ENCODE peak calls at places on chromosomes 4 and X, in eight cellular contexts. B is GM23338, M is progenitor cell of endocrine pancreas, V is choroid plexus epithelial cell, I is astrocyte, L is endothelial cell, A is endodermal cell, J is omental fat pad. X is an unnamed sample.

GRCh38 chrX:21907250-21907649 is 33.3 kb upstream of the SMS start:
- DNase-seq in B (no peak), M (no peak), V (no peak), I (peak; percentile 70), L (no peak), A (no peak), J (no peak), X (no peak)

GRCh38 chr4:156790866-156791265 is 180.7 kb downstream of the PDGFC start:
- DNase-seq in B (peak; percentile 53), M (no peak), V (peak; percentile 53), I (peak; percentile 91), L (no peak), A (peak; percentile 50), J (no peak), X (no peak)

GRCh38 chrX:110734894-110735541 is 60.6 kb downstream of the CHRDL1 start:
- DNase-seq in B (peak; percentile 35), M (no peak), V (peak; percentile 51), I (peak; percentile 86), L (no peak), A (no peak), J (no peak), X (no peak)

GRCh38 chrX:48956728-48957414 is 536 bp downstream of the OTUD5 start:
- DNase-seq in B (no peak), M (no peak), V (no peak), I (no peak), L (peak; percentile 14), A (no peak), J (no peak), X (no peak)

GRCh38 chrX:129984196-129984962 is 1.9 kb downstream of the BCORL1 start:
- DNase-seq in B (peak; percentile 32), M (peak; percentile 37), V (no peak), I (no peak), L (peak; percentile 42), A (peak; percentile 68), J (no peak), X (peak; percentile 25)

GRCh38 chr4:108213723-108214122 is 45.0 kb upstream of the LEF1 start:
- DNase-seq in B (no peak), M (no peak), V (no peak), I (no peak), L (no peak), A (no peak), J (no peak), X (no peak)

GRCh38 chrX:108892501-108892900 is 156.1 kb upstream of the IRS4 start:
- DNase-seq in B (no peak), M (no peak), V (no peak), I (no peak), L (no peak), A (no peak), J (no peak), X (no peak)

GRCh38 chr4:37885496-37885895 is 5.4 kb upstream of the TBC1D1 start:
- DNase-seq in B (no peak), M (no peak), V (no peak), I (peak; percentile 41), L (no peak), A (no peak), J (no peak), X (no peak)

GRCh38 chr4:145216532-145216931 is 36.1 kb upstream of the OTUD4 start:
- DNase-seq in B (peak; percentile 33), M (no peak), V (peak; percentile 70), I (no peak), L (no peak), A (no peak), J (no peak), X (no peak)

GRCh38 chrX:123267220-123267619 is 83.1 kb downstream of the GRIA3 start:
- DNase-seq in B (no peak), M (no peak), V (peak; percentile 28), I (peak; percentile 86), L (no peak), A (no peak), J (no peak), X (no peak)

GRCh38 chrX:104430720-104431119 is 135.3 kb upstream of the IL1RAPL2 start:
- DNase-seq in B (no peak), M (no peak), V (no peak), I (no peak), L (no peak), A (no peak), J (no peak), X (no peak)

GRCh38 chrX:148309413-148309812 is 191.0 kb upstream of the AFF2 start:
- DNase-seq in B (no peak), M (no peak), V (no peak), I (no peak), L (no peak), A (no peak), J (no peak), X (no peak)

GRCh38 chrX:48601741-48602394 is 4.6 kb downstream of the WDR13 start:
- DNase-seq in B (no peak), M (no peak), V (no peak), I (no peak), L (no peak), A (no peak), J (no peak), X (no peak)

GRCh38 chr4:53234669-53235068 is 131.2 kb downstream of the SCFD2 start:
- DNase-seq in B (no peak), M (no peak), V (no peak), I (no peak), L (no peak), A (no peak), J (no peak), X (no peak)

GRCh38 chr4:8742546-8742945 is 129.1 kb downstream of the HMX1 start:
- DNase-seq in B (no peak), M (no peak), V (no peak), I (no peak), L (no peak), A (peak; percentile 20), J (no peak), X (no peak)

GRCh38 chr4:158710814-158711213 is 12.4 kb downstream of the PPID start:
- DNase-seq in B (no peak), M (no peak), V (peak; percentile 41), I (peak; percentile 4), L (no peak), A (no peak), J (no peak), X (no peak)
- TF ChIP-seq CTCF in B (peak; percentile 41), M (peak; percentile 9), V (peak; percentile 45), I (no peak), L (no peak), A (peak; percentile 35), J (no peak), X (no peak)

DNA sequence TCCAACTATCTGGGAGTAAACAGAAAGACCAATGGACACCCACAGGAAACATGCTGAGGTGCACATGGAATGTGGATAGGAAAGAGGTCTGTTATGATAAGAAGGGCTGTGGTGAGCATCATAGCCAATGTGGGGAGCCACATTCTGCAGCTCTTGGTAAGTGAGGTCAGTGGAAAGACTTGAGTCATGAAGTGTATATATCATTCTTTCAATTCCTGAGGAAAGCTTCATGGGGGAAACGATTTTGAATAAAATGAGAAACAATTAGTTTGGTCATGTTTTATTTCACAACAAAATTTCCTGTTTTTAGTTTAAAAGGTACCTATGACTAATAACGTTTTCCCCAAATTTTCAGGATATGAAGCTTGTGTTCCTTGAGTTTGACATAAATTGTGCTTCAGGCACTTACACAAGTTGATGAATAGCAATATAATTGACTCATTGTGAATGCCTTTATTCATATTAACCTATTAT is 41.4 kb upstream of the RASSF6 start:
- DNase-seq in B (no peak), M (no peak), V (peak; percentile 99), I (peak; percentile 100), L (no peak), A (no peak), J (no peak), X (no peak)
- TF ChIP-seq CTCF in B (no peak), M (no peak), V (peak; percentile 35), I (peak; percentile 36), L (no peak), A (no peak), J (no peak), X (no peak)

GRCh38 chr4:142708231-142708630 is 137.9 kb downstream of the INPP4B start:
- DNase-seq in B (peak; percentile 63), M (no peak), V (no peak), I (no peak), L (no peak), A (no peak), J (no peak), X (no peak)

GRCh38 chr4:142715727-142716126 is 130.4 kb downstream of the INPP4B start:
- DNase-seq in B (no peak), M (no peak), V (no peak), I (no peak), L (no peak), A (no peak), J (no peak), X (no peak)

GRCh38 chr4:142718981-142719380 is 127.1 kb downstream of the INPP4B start:
- DNase-seq in B (no peak), M (no peak), V (no peak), I (no peak), L (no peak), A (no peak), J (no peak), X (no peak)

GRCh38 chr4:142713282-142714030 is 132.6 kb downstream of the INPP4B start:
- DNase-seq in B (peak; percentile 44), M (no peak), V (no peak), I (no peak), L (no peak), A (no peak), J (no peak), X (no peak)
- TF ChIP-seq CTCF in B (no peak), M (no peak), V (no peak), I (no peak), L (no peak), A (no peak), J (no peak), X (no peak)

DNA sequence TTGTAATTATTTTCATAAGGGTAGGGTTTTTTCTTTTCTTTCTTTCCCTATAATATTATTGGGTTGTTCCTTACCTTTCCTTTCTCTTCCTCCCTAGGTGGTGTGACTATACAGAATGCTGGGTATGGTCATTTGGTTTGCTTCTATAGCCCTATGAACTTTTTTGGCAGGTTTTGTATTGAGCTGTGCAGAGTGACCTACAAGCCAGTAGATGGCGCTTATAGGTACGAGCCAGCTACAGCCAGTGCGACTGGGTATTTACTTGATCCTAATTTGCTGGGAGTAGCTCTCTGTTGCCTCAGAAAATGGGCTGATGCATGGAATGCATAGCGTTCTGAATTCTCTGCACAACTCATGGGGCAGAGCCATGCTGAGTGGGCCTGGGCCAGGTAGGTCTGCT is 423.3 kb downstream of the MAGEE1 start:
- DNase-seq in B (peak; percentile 34), M (no peak), V (no peak), I (no peak), L (no peak), A (peak; percentile 50), J (no peak), X (no peak)
- TF ChIP-seq CTCF in B (peak; percentile 61), M (no peak), V (no peak), I (no peak), L (no peak), A (peak; percentile 62), J (no peak), X (no peak)